ENCODE peak calls at places on chromosomes 4 and X, in ten cellular contexts. Y, X, I, G, E, Z, H, U, S and R are unnamed samples.

GRCh38 chr4:39363773-39364393 is 2.3 kb downstream of the RFC1 start:
- DNase-seq in S (no peak), Y (no peak), Z (no peak), X (no peak), G (no peak), U (no peak), I (no peak), H (no peak), E (no peak), R (no peak)

GRCh38 chrX:155779831-155780230 is 101.3 kb upstream of the VAMP7 start:
- DNase-seq in X (no peak), Z (no peak), E (no peak), Y (no peak), H (no peak), S (no peak), G (no peak), I (no peak), U (no peak), R (no peak)

GRCh38 chr4:102623622-102624021 is 122.5 kb downstream of the NFKB1 start:
- DNase-seq in X (no peak), E (no peak), H (no peak), G (no peak), Y (no peak), S (no peak), U (no peak), I (no peak), Z (peak; percentile 61), R (no peak)

GRCh38 chr4:26289421-26289820 is 31.4 kb upstream of the RBPJ start:
- DNase-seq in E (no peak), I (no peak), U (no peak), S (no peak), Y (no peak), Z (no peak), G (no peak), H (no peak), X (no peak), R (no peak)

GRCh38 chrX:30570505-30570904 is 7.1 kb downstream of the TASL start:
- DNase-seq in Y (no peak), X (no peak), S (no peak), I (no peak), H (no peak), E (no peak), G (no peak), Z (no peak), U (no peak), R (no peak)

GRCh38 chr4:112952301-112952700 is 97.2 kb upstream of the ANK2 start:
- DNase-seq in Y (no peak), I (no peak), X (no peak), U (no peak), Z (no peak), E (no peak), G (no peak), H (no peak), S (no peak), R (no peak)

GRCh38 chr4:150948710-150949109 is 66.4 kb downstream of the LRBA start:
- DNase-seq in X (no peak), I (no peak), H (no peak), U (no peak), S (no peak), G (no peak), Y (no peak), E (no peak), Z (no peak), R (no peak)

GRCh38 chrX:46912673-46913491 is 661 bp downstream of the JADE3 start:
- DNase-seq in H (peak; percentile 53), Y (peak; percentile 82), S (peak; percentile 50), X (no peak), Z (no peak), U (no peak), I (no peak), G (peak; percentile 46), E (no peak), R (peak; percentile 36)

GRCh38 chr4:102230194-102230593 is 115.1 kb downstream of the SLC39A8 start:
- DNase-seq in H (no peak), X (no peak), I (no peak), E (no peak), S (no peak), G (no peak), Z (no peak), Y (no peak), U (no peak), R (no peak)

GRCh38 chrX:41906515-41907165 is 16.7 kb downstream of the CASK start:
- DNase-seq in E (no peak), S (no peak), G (no peak), U (no peak), Y (no peak), Z (peak; percentile 56), X (no peak), H (no peak), I (no peak), R (no peak)

GRCh38 chr4:169335331-169335730 is 64.6 kb upstream of the SH3RF1 start:
- DNase-seq in G (no peak), H (no peak), E (no peak), U (no peak), Z (peak; percentile 86), I (no peak), X (no peak), S (no peak), Y (no peak), R (no peak)

GRCh38 chrX:22059800-22060199 is 27.7 kb downstream of the PHEX start:
- DNase-seq in X (no peak), I (no peak), E (no peak), Y (no peak), G (no peak), H (no peak), Z (no peak), S (no peak), U (no peak), R (peak; percentile 21)

DNA sequence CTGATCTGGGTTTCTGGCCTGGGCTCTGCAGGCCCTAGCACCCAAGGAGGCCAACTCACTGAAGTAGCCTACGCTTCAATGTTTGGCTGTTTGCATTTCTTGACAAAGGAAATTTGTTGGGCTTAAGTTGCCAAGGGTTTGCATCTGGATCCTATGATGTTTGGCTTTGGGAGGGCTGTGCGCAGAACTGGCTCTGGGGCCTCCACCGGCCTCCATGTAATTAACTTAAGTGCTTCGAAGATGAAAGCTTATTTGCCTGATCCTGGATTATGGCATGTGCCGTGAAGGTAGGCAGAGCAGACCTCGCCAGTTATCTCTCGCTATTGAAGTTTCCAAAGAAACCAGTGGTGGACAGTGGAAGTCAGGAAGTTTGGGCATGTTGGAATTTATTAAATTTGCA is 124.3 kb upstream of the STX18 start:
- DNase-seq in X (no peak), I (no peak), G (no peak), Y (no peak), S (no peak), H (no peak), U (no peak), Z (no peak), E (no peak), R (no peak)
- TF ChIP-seq CTCF in X (no peak), I (no peak), G (no peak), Y (no peak), S (no peak), H (no peak), U (no peak), Z (no peak), E (no peak), R (no peak)

GRCh38 chrX:119186763-119187162 is 49.3 kb upstream of the PGRMC1 start:
- DNase-seq in E (no peak), I (no peak), X (no peak), Y (no peak), H (no peak), U (no peak), Z (no peak), S (no peak), G (no peak), R (no peak)

GRCh38 chrX:119187298-119187697 is 48.8 kb upstream of the PGRMC1 start:
- DNase-seq in X (no peak), H (no peak), Z (no peak), S (no peak), I (no peak), Y (no peak), E (no peak), U (no peak), G (no peak), R (no peak)

GRCh38 chrX:119177278-119177677 is 49.7 kb upstream of the KIAA1210 start:
- DNase-seq in I (no peak), G (no peak), U (no peak), X (no peak), E (no peak), Y (no peak), S (no peak), H (no peak), Z (no peak), R (no peak)

GRCh38 chrX:119186194-119186593 is 49.9 kb upstream of the PGRMC1 start:
- DNase-seq in H (no peak), I (no peak), E (no peak), Y (no peak), S (no peak), U (no peak), G (no peak), X (no peak), Z (no peak), R (no peak)

DNA sequence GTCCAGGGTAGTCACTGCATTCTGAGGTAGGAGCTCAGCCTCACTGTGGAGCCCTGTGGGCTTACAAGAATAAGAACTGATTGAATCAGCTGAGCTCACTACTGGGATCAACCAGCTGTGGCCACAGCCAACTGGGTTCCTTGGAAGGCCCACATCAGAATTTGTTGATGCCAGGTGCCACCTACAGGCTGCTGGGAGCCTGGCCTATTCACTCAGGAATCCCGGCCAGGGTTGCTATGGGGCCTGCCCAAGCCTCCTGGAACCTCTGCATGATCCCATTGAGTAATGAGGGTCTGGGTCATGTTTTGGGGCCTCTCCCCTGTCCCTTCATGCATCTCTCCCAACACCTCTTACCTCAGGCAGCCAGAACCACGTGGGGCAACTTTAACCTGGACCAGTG is 53.9 kb upstream of the KIAA1210 start:
- DNase-seq in H (no peak), Y (no peak), I (no peak), U (no peak), Z (no peak), E (no peak), X (no peak), G (no peak), S (no peak), R (peak; percentile 8)
- TF ChIP-seq CTCF in H (no peak), Y (no peak), I (no peak), U (no peak), Z (peak; percentile 6), E (no peak), X (peak; percentile 20), G (no peak), S (no peak), R (no peak)

GRCh38 chrX:77628294-77629025 is 157.6 kb downstream of the ATRX start:
- DNase-seq in S (no peak), U (no peak), Z (no peak), E (no peak), H (no peak), G (no peak), Y (no peak), X (no peak), I (no peak), R (no peak)
- TF ChIP-seq CTCF in S (no peak), U (no peak), Z (no peak), E (no peak), H (no peak), G (no peak), Y (no peak), X (no peak), I (no peak), R (no peak)

DNA sequence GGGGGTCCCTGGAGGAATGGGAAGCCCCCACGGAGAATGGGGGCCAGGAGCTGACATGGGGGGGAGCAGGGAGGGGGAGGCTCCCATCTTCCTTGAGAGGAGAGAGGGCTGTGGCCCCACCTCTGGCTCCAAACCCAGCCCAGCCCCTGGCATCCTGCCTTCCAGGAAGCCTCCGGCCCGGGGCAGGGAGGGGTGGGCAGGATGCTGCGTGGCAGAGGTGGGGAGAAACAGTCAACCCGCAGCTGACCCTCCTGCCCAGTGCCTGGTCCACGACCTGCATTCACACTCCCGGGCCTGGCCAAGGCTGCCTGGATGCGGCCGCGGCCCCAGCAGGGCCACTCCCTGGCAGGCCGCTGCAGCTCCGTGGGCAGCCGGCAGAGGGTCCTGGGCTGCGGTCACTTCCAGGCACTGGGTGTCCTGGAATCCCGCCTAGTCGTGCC is 39.0 kb downstream of the CPLX1 start:
- DNase-seq in G (no peak), H (no peak), X (no peak), Z (no peak), S (no peak), I (no peak), U (no peak), Y (peak; percentile 78), E (no peak), R (no peak)
- TF ChIP-seq CTCF in G (no peak), H (peak; percentile 14), X (no peak), Z (no peak), S (no peak), I (no peak), U (no peak), Y (peak; percentile 30), E (no peak), R (no peak)